ENCODE peak calls at places on chromosome 5, in five cellular contexts. Y is SK-N-SH, Q is pancreas, H is MM.1S, X is uterus. O is an unnamed sample.

GRCh38 chr5:39608024-39608423 is 183.2 kb upstream of the DAB2 start:
- DNase-seq in Y (no peak), Q (no peak), H (no peak), X (no peak), O (no peak)

GRCh38 chr5:152953788-152954483 is 536.5 kb upstream of the GRIA1 start:
- DNase-seq in Y (no peak), Q (no peak), H (no peak), X (no peak), O (no peak)

GRCh38 chr5:79109527-79110492 is 1.8 kb upstream of the BHMT start:
- DNase-seq in Y (no peak), Q (no peak), H (peak), X (no peak), O (no peak)

GRCh38 chr5:35859101-35859661 is 2.5 kb downstream of the IL7R start:
- DNase-seq in Y (no peak), Q (no peak), H (no peak), X (no peak), O (no peak)

GRCh38 chr5:153660919-153661318 is 170.4 kb downstream of the GRIA1 start:
- DNase-seq in Y (no peak), Q (no peak), H (no peak), X (no peak), O (no peak)

GRCh38 chr5:38847549-38848341 is 1.9 kb downstream of the OSMR start:
- DNase-seq in Y (no peak), Q (no peak), H (no peak), X (no peak), O (no peak)

GRCh38 chr5:135129307-135129706 is 95.3 kb upstream of the PITX1 start:
- DNase-seq in Y (peak), Q (no peak), H (no peak), X (no peak), O (no peak)

GRCh38 chr5:59430066-59430702 is 463.3 kb downstream of the PDE4D start:
- DNase-seq in Y (no peak), Q (no peak), H (no peak), X (no peak), O (no peak)

GRCh38 chr5:173642191-173642816 is 25.9 kb upstream of the BOD1 start:
- DNase-seq in Y (no peak), Q (no peak), H (no peak), X (no peak), O (no peak)

GRCh38 chr5:10760033-10760975 is 730 bp downstream of the DAP start:
- DNase-seq in Y (peak), Q (no peak), H (peak), X (peak), O (no peak)

GRCh38 chr5:171188016-171188415 is 121.0 kb upstream of the TLX3 start:
- DNase-seq in Y (no peak), Q (no peak), H (no peak), X (no peak), O (no peak)

GRCh38 chr5:151186052-151186451 is 28.5 kb upstream of the ANXA6 start:
- DNase-seq in Y (no peak), Q (no peak), H (no peak), X (peak), O (no peak)

GRCh38 chr5:75282581-75282980 is 45.9 kb upstream of the ANKRD31 start:
- DNase-seq in Y (no peak), Q (no peak), H (no peak), X (no peak), O (no peak)

GRCh38 chr5:59716029-59716428 is 177.5 kb downstream of the PDE4D start:
- DNase-seq in Y (no peak), Q (no peak), H (no peak), X (no peak), O (no peak)

GRCh38 chr5:101678494-101679193 is 617.4 kb downstream of the SLCO4C1 start:
- DNase-seq in Y (peak), Q (no peak), H (peak), X (peak), O (peak)

GRCh38 chr5:139877129-139877597 is 81.6 kb downstream of the PSD2 start:
- DNase-seq in Y (no peak), Q (no peak), H (no peak), X (no peak), O (no peak)

GRCh38 chr5:139881145-139881733 is 85.6 kb downstream of the PSD2 start:
- DNase-seq in Y (no peak), Q (no peak), H (no peak), X (no peak), O (no peak)

GRCh38 chr5:139878093-139878492 is 82.5 kb downstream of the PSD2 start:
- DNase-seq in Y (no peak), Q (no peak), H (no peak), X (no peak), O (no peak)

GRCh38 chr5:139882961-139883539 is 87.4 kb downstream of the PSD2 start:
- DNase-seq in Y (peak), Q (no peak), H (no peak), X (no peak), O (no peak)

GRCh38 chr5:139880416-139881144 is 85.0 kb downstream of the PSD2 start:
- DNase-seq in Y (peak), Q (no peak), H (no peak), X (no peak), O (no peak)
- H3K27ac ChIP-seq in Y (peak), Q (no peak), H (no peak), X (no peak), O (no peak)

GRCh38 chr5:18052569-18052968 is 418.3 kb downstream of the TAF11L14 start:
- DNase-seq in Y (no peak), Q (no peak), H (no peak), X (no peak), O (no peak)

GRCh38 chr5:18043344-18043743 is 409.1 kb downstream of the TAF11L14 start:
- DNase-seq in Y (no peak), Q (no peak), H (no peak), X (no peak), O (no peak)

GRCh38 chr5:18050344-18050743 is 416.1 kb downstream of the TAF11L14 start:
- DNase-seq in Y (no peak), Q (no peak), H (no peak), X (no peak), O (no peak)

GRCh38 chr5:18048449-18048848 is 414.2 kb downstream of the TAF11L14 start:
- DNase-seq in Y (no peak), Q (no peak), H (no peak), X (no peak), O (no peak)
- H3K27ac ChIP-seq in Y (no peak), Q (no peak), H (no peak), X (no peak), O (no peak)

GRCh38 chr5:149939572-149939971 is 5.0 kb downstream of the PDE6A start:
- DNase-seq in Y (no peak), Q (no peak), H (no peak), X (no peak), O (no peak)

GRCh38 chr5:149937610-149938009 is 7.0 kb downstream of the PDE6A start:
- DNase-seq in Y (no peak), Q (no peak), H (no peak), X (no peak), O (no peak)

GRCh38 chr5:149936700-149937091 is 7.9 kb downstream of the PDE6A start:
- DNase-seq in Y (no peak), Q (no peak), H (no peak), X (no peak), O (no peak)

GRCh38 chr5:149938791-149939358 is 5.7 kb downstream of the PDE6A start:
- DNase-seq in Y (no peak), Q (no peak), H (no peak), X (no peak), O (no peak)

DNA sequence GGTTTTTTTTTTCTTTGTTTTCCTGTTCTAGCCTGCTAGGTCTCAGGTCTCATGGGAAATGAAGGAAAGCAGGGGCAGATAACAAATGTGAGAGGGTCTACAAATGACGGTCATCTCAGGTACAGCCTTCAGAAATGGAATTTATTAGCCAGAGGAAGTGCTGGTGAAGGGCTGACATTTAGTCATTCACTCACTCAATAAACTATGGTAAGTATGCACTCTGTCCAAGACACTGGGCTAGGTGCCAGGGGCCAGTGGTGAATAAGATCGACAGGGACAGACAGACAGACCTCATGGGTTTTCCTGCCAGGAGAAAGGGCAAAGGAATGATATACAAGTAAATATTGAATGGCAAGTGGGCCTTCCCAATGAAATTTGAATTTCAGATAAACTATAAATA is 6.3 kb downstream of the PDE6A start:
- DNase-seq in Y (no peak), Q (no peak), H (no peak), X (no peak), O (no peak)
- H3K27ac ChIP-seq in Y (peak), Q (no peak), H (no peak), X (no peak), O (no peak)

DNA sequence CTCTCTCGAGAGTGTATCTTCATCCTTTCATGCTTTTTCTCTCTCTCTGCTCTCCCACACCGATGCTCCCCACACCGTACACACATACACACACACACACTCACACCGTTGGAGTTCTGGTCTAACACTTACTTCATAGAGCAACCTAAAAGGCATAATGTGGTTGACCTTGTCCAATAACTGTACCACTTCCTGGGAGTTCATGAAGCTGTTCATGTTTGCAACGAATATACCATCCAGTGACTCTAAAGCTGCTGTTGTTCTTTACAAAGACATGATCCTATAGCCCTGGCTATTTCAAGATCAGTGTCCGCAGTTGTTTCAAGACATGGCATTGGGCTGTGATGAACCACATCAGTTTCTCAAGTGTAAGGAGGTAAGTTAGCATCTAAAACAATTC is 10.0 kb downstream of the MEF2C start:
- DNase-seq in Y (no peak), Q (no peak), H (no peak), X (no peak), O (no peak)
- H3K27ac ChIP-seq in Y (no peak), Q (no peak), H (no peak), X (no peak), O (no peak)

DNA sequence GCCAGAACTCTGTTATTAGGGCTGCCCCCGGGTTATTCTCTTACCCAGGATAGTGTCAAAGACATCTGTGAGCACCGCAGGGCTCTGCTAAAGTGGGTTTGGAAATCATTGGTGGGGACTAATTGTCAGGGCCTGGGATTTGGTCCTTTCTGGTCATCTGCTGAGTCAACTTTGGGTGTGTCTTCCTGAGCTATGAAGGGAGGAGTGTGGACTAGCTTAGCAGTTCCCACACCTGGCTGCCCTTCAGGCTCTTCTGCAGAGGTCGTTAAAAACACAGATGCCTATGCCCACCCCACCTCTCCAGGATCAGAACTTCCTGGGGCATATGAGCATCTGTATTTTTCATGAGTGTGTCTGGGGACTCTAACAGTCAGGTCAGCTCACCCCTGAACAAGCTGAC is 352.2 kb downstream of the SLIT3 start:
- DNase-seq in Y (peak), Q (no peak), H (no peak), X (no peak), O (no peak)
- H3K27ac ChIP-seq in Y (peak), Q (no peak), H (no peak), X (no peak), O (no peak)

GRCh38 chr5:68287976-68288755 is 72.6 kb downstream of the PIK3R1 start:
- DNase-seq in Y (peak), Q (peak), H (peak), X (peak), O (peak)
- H3K27ac ChIP-seq in Y (peak), Q (peak), H (peak), X (peak), O (peak)

GRCh38 chr5:14417232-14417730 is 164.3 kb upstream of the OTULINL start:
- DNase-seq in Y (peak), Q (no peak), H (no peak), X (no peak), O (no peak)

GRCh38 chr5:14420136-14420808 is 161.3 kb upstream of the OTULINL start:
- DNase-seq in Y (no peak), Q (no peak), H (no peak), X (no peak), O (no peak)

GRCh38 chr5:14417792-14418765 is 163.5 kb upstream of the OTULINL start:
- DNase-seq in Y (peak), Q (no peak), H (no peak), X (no peak), O (no peak)

GRCh38 chr5:14421851-14422250 is 159.7 kb upstream of the OTULINL start:
- DNase-seq in Y (no peak), Q (no peak), H (no peak), X (no peak), O (no peak)

GRCh38 chr5:14419686-14420085 is 161.9 kb upstream of the OTULINL start:
- DNase-seq in Y (no peak), Q (no peak), H (no peak), X (no peak), O (no peak)
- H3K27ac ChIP-seq in Y (peak), Q (no peak), H (no peak), X (no peak), O (no peak)

GRCh38 chr5:176394881-176395675 is 6.5 kb downstream of the HIGD2A start:
- DNase-seq in Y (no peak), Q (no peak), H (no peak), X (no peak), O (no peak)
- H3K27ac ChIP-seq in Y (no peak), Q (no peak), H (no peak), X (no peak), O (no peak)

GRCh38 chr5:53571403-53571802 is 11.0 kb downstream of the NDUFS4 start:
- DNase-seq in Y (no peak), Q (no peak), H (no peak), X (no peak), O (no peak)

GRCh38 chr5:53569486-53569885 is 9.0 kb downstream of the NDUFS4 start:
- DNase-seq in Y (no peak), Q (no peak), H (no peak), X (no peak), O (no peak)

GRCh38 chr5:53568868-53569267 is 8.4 kb downstream of the NDUFS4 start:
- DNase-seq in Y (no peak), Q (no peak), H (no peak), X (no peak), O (no peak)
- H3K27ac ChIP-seq in Y (no peak), Q (no peak), H (no peak), X (no peak), O (no peak)

O was measured in effector memory CD4-positive, alpha-beta T cell.